ENCODE peak calls at places on chromosomes 12 and 14, in four cellular contexts. P is NAMALWA, H is astrocyte of the cerebellum, E is T follicular helper cell. V is an unnamed sample.

GRCh38 chr12:116399055-116399454 is 121.6 kb upstream of the MED13L start:
- DNase-seq in H (no peak), P (no peak), E (no peak), V (no peak)

GRCh38 chr12:109539508-109539907 is 33.8 kb downstream of the MMAB start:
- DNase-seq in H (no peak), P (no peak), E (no peak), V (no peak)

GRCh38 chr12:124510301-124510970 is 57.0 kb downstream of the NCOR2 start:
- DNase-seq in P (peak), E (no peak), H (no peak), V (no peak)

GRCh38 chr14:54148251-54148650 is 191.6 kb upstream of the BMP4 start:
- DNase-seq in P (no peak), E (no peak), H (no peak), V (no peak)

GRCh38 chr14:96125536-96125935 is 79.1 kb upstream of the BDKRB2 start:
- DNase-seq in P (no peak), E (no peak), H (no peak), V (no peak)

GRCh38 chr12:50508420-50508819 is 3.6 kb downstream of the DIP2B start:
- DNase-seq in H (no peak), P (no peak), E (no peak), V (no peak)

GRCh38 chr14:62645649-62646048 is 399.6 kb downstream of the KCNH5 start:
- DNase-seq in H (peak), P (no peak), E (no peak), V (no peak)

GRCh38 chr12:115245005-115245404 is 561.0 kb upstream of the TBX3 start:
- DNase-seq in E (no peak), P (no peak), H (no peak), V (no peak)

GRCh38 chr12:93139028-93139665 is 210.1 kb upstream of the EEA1 start:
- DNase-seq in P (no peak), H (no peak), E (no peak), V (no peak)

V was measured in GM04503.